ENCODE peak calls at places on chromosome X, in four cellular contexts. V is CD4-positive, alpha-beta T cell; W is RCC 7860; T is AG08396. J is an unnamed sample.

GRCh38 chrX:122046815-122047214 is 999.4 kb downstream of the GLUD2 start:
- DNase-seq in V (no peak), W (no peak), T (no peak), J (no peak)

GRCh38 chrX:15501506-15501905 is 899 bp downstream of the BMX start:
- DNase-seq in V (no peak), W (no peak), T (no peak), J (no peak)

GRCh38 chrX:108178099-108178498 is 86.5 kb downstream of the ATG4A start:
- DNase-seq in V (no peak), W (no peak), T (no peak), J (no peak)

GRCh38 chrX:153304988-153305736 is 16.4 kb downstream of the PNMA6F start:
- DNase-seq in V (no peak), W (peak), T (no peak), J (peak)

GRCh38 chrX:76148011-76148665 is 24.7 kb upstream of the PBDC1 start:
- DNase-seq in V (no peak), W (peak), T (peak), J (peak)

GRCh38 chrX:40012800-40013682 is 84.7 kb downstream of the BCOR start:
- DNase-seq in V (no peak), W (no peak), T (peak), J (peak)

GRCh38 chrX:67503004-67503403 is 40.8 kb upstream of the AR start:
- DNase-seq in V (no peak), W (no peak), T (no peak), J (no peak)

GRCh38 chrX:14871767-14872166 is 1.1 kb downstream of the FANCB start:
- DNase-seq in V (no peak), W (no peak), T (no peak), J (no peak)

GRCh38 chrX:103480526-103480925 is 38.8 kb downstream of the RAB40A start:
- DNase-seq in V (no peak), W (no peak), T (no peak), J (no peak)

GRCh38 chrX:30981968-30982367 is 89.9 kb downstream of the FTHL17 start:
- DNase-seq in V (no peak), W (no peak), T (no peak), J (no peak)

GRCh38 chrX:48083212-48083611 is 11.8 kb upstream of the ZNF630 start:
- DNase-seq in V (peak), W (peak), T (peak), J (peak)

GRCh38 chrX:9651737-9652136 is 113.9 kb downstream of the GPR143 start:
- DNase-seq in V (no peak), W (no peak), T (no peak), J (no peak)

GRCh38 chrX:118726887-118727685 is at the start of gene IL13RA1:
- DNase-seq in V (no peak), W (peak), T (peak), J (peak)

J was measured in kidney tubule cell.